ENCODE peak calls at places on chromosomes 4 and X, in nine cellular contexts. Q is upper lobe of right lung, W is astrocyte of the spinal cord, P is gastrocnemius medialis, V is A549, K is thyroid gland, G is sigmoid colon, D is cardiac fibroblast, N is IMR-90. C is an unnamed sample.

GRCh38 chr4:83252782-83253405 is 31.7 kb downstream of the COQ2 start:
- DNase-seq in W (peak; percentile 59), P (peak; percentile 16), N (peak; percentile 54), V (peak; percentile 35), K (peak; percentile 54), Q (no peak), G (peak; percentile 74), D (peak; percentile 86), C (peak; percentile 83)

GRCh38 chr4:173418636-173419035 is 19.7 kb upstream of the SCRG1 start:
- DNase-seq in G (no peak), Q (no peak), W (no peak), P (no peak), N (no peak), K (no peak), V (no peak), D (no peak), C (no peak)

GRCh38 chr4:172865103-172865502 is 303.5 kb upstream of the GALNT7 start:
- DNase-seq in V (no peak), K (no peak), Q (no peak), N (no peak), P (no peak), D (no peak), G (no peak), W (no peak), C (no peak)

GRCh38 chr4:53362093-53362492 is 3.8 kb downstream of the SCFD2 start:
- DNase-seq in V (no peak), K (no peak), P (no peak), W (no peak), N (no peak), D (no peak), Q (no peak), G (no peak), C (no peak)

GRCh38 chrX:2680486-2681348 is 10.4 kb upstream of the CD99 start:
- DNase-seq in Q (no peak), P (no peak), V (no peak), G (no peak), K (no peak), N (no peak), D (no peak), W (no peak), C (no peak)

GRCh38 chr4:111937368-111937767 is 207.9 kb upstream of the FAM241A start:
- DNase-seq in G (no peak), K (no peak), V (peak; percentile 6), Q (no peak), P (no peak), D (peak; percentile 20), N (peak; percentile 2), W (peak; percentile 19), C (no peak)

GRCh38 chrX:108072746-108073145 is 18.6 kb downstream of the PSMD10 start:
- DNase-seq in G (no peak), W (peak; percentile 76), N (peak; percentile 68), K (no peak), D (no peak), Q (no peak), P (no peak), V (no peak), C (no peak)

GRCh38 chr4:71709961-71710360 is 73.9 kb downstream of the GC start:
- DNase-seq in W (no peak), G (no peak), K (no peak), N (no peak), P (no peak), Q (no peak), V (no peak), D (peak; percentile 45), C (no peak)

GRCh38 chrX:49162620-49163019 is at the start of gene MAGIX:
- DNase-seq in Q (no peak), K (peak; percentile 71), N (no peak), G (no peak), V (no peak), P (no peak), D (no peak), W (no peak), C (no peak)

GRCh38 chrX:153766871-153767673 is 3.0 kb downstream of the PLXNB3 start:
- DNase-seq in K (no peak), N (no peak), V (no peak), P (no peak), D (no peak), W (no peak), Q (peak; percentile 38), G (peak; percentile 66), C (no peak)

GRCh38 chrX:63128509-63128908 is 222.6 kb downstream of the SPIN4 start:
- DNase-seq in G (no peak), V (no peak), P (no peak), Q (no peak), W (no peak), K (no peak), D (peak; percentile 0), N (peak; percentile 9), C (peak; percentile 14)

GRCh38 chrX:56788229-56788628 is 59.2 kb downstream of the NBDY start:
- DNase-seq in V (no peak), G (peak; percentile 36), N (peak; percentile 26), K (no peak), Q (peak; percentile 8), W (no peak), P (no peak), D (no peak), C (no peak)

DNA sequence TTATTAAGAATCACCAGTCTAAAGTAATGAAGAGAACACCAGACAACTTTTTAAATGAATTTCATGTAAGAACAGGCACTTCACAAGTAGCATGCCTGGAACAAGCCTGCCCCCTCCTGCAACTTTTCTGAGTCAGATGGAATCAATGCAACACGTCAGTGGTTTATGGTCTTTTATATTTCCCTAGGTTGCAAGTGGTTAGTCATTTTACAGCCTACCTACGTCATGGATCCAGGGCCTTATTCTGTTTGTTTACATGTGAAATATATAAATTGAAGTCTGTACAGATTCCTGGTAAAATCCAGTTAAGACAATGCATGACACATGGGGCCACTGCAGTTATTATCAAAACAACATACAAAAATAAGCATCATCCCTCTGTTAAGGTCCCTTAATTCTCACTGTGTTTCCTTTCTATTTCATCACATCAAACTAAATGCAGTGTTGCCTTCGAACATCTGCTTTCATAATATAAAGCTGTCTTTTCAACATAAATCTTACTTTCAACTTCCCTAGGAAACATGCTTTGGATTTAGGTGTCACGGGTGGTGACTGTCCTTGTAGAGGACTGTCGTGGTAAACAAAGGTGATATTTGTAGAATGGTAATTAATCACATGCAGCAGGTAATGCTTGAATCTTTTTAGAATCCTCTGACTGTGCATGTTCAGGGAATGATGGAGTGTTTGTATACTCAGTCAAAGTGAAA is 309.3 kb downstream of the FRMPD4 start:
- DNase-seq in K (no peak), G (peak; percentile 65), P (no peak), Q (no peak), V (no peak), N (peak; percentile 95), D (peak; percentile 83), W (peak; percentile 81), C (peak; percentile 20)
- TF ChIP-seq CTCF in K (no peak), G (no peak), P (no peak), Q (no peak), V (no peak), N (peak; percentile 54), D (no peak), W (peak; percentile 31), C (no peak)

DNA sequence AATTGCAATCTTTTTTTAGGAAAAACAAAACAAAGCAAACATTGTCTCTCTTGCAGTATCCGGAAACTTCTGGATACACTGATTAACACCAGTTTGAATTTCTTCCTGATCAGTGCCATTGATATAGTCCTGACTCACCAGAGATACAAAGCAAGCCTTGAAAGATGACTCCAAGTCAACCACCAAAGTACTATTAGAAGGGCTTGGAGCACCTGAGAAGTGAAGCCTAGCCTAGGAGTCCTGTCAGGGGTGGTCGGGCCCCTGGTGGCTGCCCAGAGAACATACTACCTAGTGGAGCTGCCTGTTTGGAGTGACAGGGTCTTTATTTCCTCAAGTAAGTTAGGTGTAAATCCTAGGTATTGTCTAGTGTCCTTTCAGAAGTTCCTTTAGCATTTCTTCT is 593.2 kb downstream of the ZNF674 start:
- DNase-seq in P (no peak), N (no peak), W (no peak), D (no peak), V (no peak), K (no peak), Q (no peak), G (no peak), C (no peak)
- TF ChIP-seq CTCF in P (no peak), N (no peak), W (peak; percentile 4), D (no peak), V (no peak), K (no peak), Q (no peak), G (no peak), C (no peak)

GRCh38 chr4:24736066-24736465 is 59.3 kb upstream of the SOD3 start:
- DNase-seq in W (no peak), G (no peak), P (no peak), K (peak; percentile 7), D (peak; percentile 36), V (no peak), Q (no peak), N (peak; percentile 20), C (no peak)
- TF ChIP-seq CTCF in W (peak; percentile 43), G (no peak), P (no peak), K (no peak), D (peak; percentile 60), V (no peak), Q (peak; percentile 39), N (peak; percentile 45), C (no peak)

GRCh38 chrX:11381464-11381863 is 88.3 kb downstream of the AMELX start:
- DNase-seq in V (peak; percentile 5), P (peak; percentile 3), G (peak; percentile 71), K (peak; percentile 52), N (peak; percentile 63), D (peak; percentile 79), W (peak; percentile 58), Q (no peak), C (peak; percentile 60)
- TF ChIP-seq CTCF in V (peak; percentile 28), P (peak; percentile 29), G (peak; percentile 51), K (peak; percentile 25), N (peak; percentile 58), D (peak; percentile 57), W (peak; percentile 62), Q (peak; percentile 58), C (peak; percentile 68)

DNA sequence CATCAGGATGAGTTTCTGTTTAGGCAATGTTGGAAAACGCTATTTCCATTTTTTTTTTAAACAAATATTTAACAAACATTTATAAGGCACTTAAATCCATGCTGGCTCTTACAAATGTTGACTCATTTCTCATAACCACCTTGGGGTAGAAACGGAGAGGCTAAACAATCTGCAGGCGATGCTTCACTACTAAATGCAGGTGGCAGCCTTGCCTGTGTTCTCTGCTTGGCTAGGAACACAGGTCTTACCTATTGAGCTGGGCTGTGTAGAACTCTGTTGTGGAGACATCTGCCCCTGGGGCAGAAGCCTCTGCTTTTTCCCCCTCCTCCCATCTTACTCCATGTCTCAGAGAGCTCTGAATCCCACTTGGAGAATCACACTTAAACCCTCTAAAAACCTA is 1.4 kb upstream of the CXCL1 start:
- DNase-seq in D (no peak), K (no peak), W (peak; percentile 19), Q (no peak), V (peak; percentile 32), N (no peak), P (no peak), G (no peak), C (no peak)
- TF ChIP-seq CTCF in D (no peak), K (no peak), W (no peak), Q (no peak), V (no peak), N (no peak), P (no peak), G (no peak), C (no peak)

GRCh38 chr4:9898596-9899345 is 117.3 kb downstream of the DRD5 start:
- DNase-seq in K (peak; percentile 12), G (no peak), V (peak; percentile 11), Q (no peak), N (peak; percentile 16), P (no peak), W (no peak), D (peak; percentile 65), C (peak; percentile 74)
- TF ChIP-seq CTCF in K (no peak), G (no peak), V (no peak), Q (peak; percentile 45), N (no peak), P (no peak), W (no peak), D (peak; percentile 32), C (peak; percentile 25)

C was measured in testis.